ENCODE peak calls at places on chromosomes 1 and 21, in seven cellular contexts. C is fibroblast of lung; Q is CD8-positive, alpha-beta T cell; J is cardiac muscle cell; O is tibial artery; S is suprapubic skin; R is lower leg skin. F is an unnamed sample.

GRCh38 chr1:212482006-212482351 is 49.3 kb downstream of the NENF start:
- DNase-seq in C (no peak), Q (no peak), J (no peak), O (no peak), S (no peak), R (no peak), F (no peak)

GRCh38 chr1:10170362-10170665 is 40.1 kb upstream of the KIF1B start:
- DNase-seq in C (no peak), Q (no peak), J (no peak), O (no peak), S (no peak), R (no peak), F (no peak)

GRCh38 chr1:5734996-5735395 is 257.2 kb downstream of the NPHP4 start:
- DNase-seq in C (no peak), Q (no peak), J (no peak), O (no peak), S (no peak), R (no peak), F (peak)

GRCh38 chr1:110337704-110338199 is 1.4 kb upstream of the RBM15 start:
- DNase-seq in C (no peak), Q (peak), J (no peak), O (peak), S (no peak), R (peak), F (peak)

GRCh38 chr21:27772816-27773215 is 805.9 kb upstream of the ADAMTS5 start:
- DNase-seq in C (no peak), Q (no peak), J (peak), O (no peak), S (no peak), R (no peak), F (no peak)

GRCh38 chr1:67831850-67832513 is 1.3 kb downstream of the GNG12 start:
- DNase-seq in C (peak), Q (no peak), J (peak), O (peak), S (peak), R (peak), F (peak)

GRCh38 chr1:46523556-46524443 is 27.6 kb downstream of the KNCN start:
- DNase-seq in C (no peak), Q (no peak), J (no peak), O (no peak), S (no peak), R (no peak), F (no peak)

GRCh38 chr1:18387307-18387706 is 93.4 kb upstream of the KLHDC7A start:
- DNase-seq in C (no peak), Q (no peak), J (no peak), O (no peak), S (no peak), R (no peak), F (no peak)

GRCh38 chr1:86018311-86018923 is 138.2 kb downstream of the COL24A1 start:
- DNase-seq in C (peak), Q (no peak), J (peak), O (no peak), S (no peak), R (no peak), F (no peak)

GRCh38 chr1:59229138-59229537 is 67.8 kb upstream of the FGGY start:
- DNase-seq in C (no peak), Q (no peak), J (peak), O (no peak), S (no peak), R (no peak), F (no peak)

GRCh38 chr1:35726814-35727433 is 8.2 kb upstream of the C1orf216 start:
- DNase-seq in C (peak), Q (peak), J (peak), O (no peak), S (no peak), R (no peak), F (peak)

GRCh38 chr1:180857947-180858768 is 54.5 kb upstream of the KIAA1614 start:
- DNase-seq in C (no peak), Q (no peak), J (no peak), O (no peak), S (no peak), R (no peak), F (no peak)
- H3K4me3 ChIP-seq in C (no peak), Q (no peak), J (no peak), O (no peak), S (no peak), R (no peak), F (no peak)

GRCh38 chr1:247331172-247331525 is 518 bp downstream of the ZNF496 start:
- DNase-seq in C (peak), Q (peak), J (peak), O (peak), S (peak), R (peak), F (peak)

GRCh38 chr1:247330548-247331171 is 1.0 kb downstream of the ZNF496 start:
- DNase-seq in C (no peak), Q (no peak), J (no peak), O (no peak), S (no peak), R (no peak), F (no peak)

GRCh38 chr1:247332215-247332900 is 691 bp upstream of the ZNF496 start:
- DNase-seq in C (peak), Q (peak), J (peak), O (peak), S (no peak), R (peak), F (peak)

GRCh38 chr1:247332901-247333361 is 1.3 kb upstream of the ZNF496 start:
- DNase-seq in C (peak), Q (no peak), J (peak), O (peak), S (no peak), R (peak), F (peak)

GRCh38 chr1:247331526-247332214 is at the start of gene ZNF496:
- DNase-seq in C (peak), Q (peak), J (peak), O (peak), S (peak), R (peak), F (peak)
- TF ChIP-seq CTCF in C (no peak), Q (no peak), J (peak), O (no peak), S (no peak), R (no peak), F (no peak)

GRCh38 chr1:84691139-84691783 is 1.0 kb upstream of the SSX2IP start:
- DNase-seq in C (peak), Q (no peak), J (no peak), O (no peak), S (no peak), R (no peak), F (no peak)

GRCh38 chr1:84693774-84694173 is 3.5 kb upstream of the SSX2IP start:
- DNase-seq in C (peak), Q (no peak), J (no peak), O (no peak), S (no peak), R (no peak), F (no peak)

GRCh38 chr1:84690397-84691138 is at the start of gene SSX2IP:
- DNase-seq in C (peak), Q (peak), J (peak), O (peak), S (peak), R (peak), F (peak)

GRCh38 chr1:84692391-84692790 is 2.1 kb upstream of the SSX2IP start:
- DNase-seq in C (no peak), Q (no peak), J (no peak), O (no peak), S (no peak), R (no peak), F (no peak)

DNA sequence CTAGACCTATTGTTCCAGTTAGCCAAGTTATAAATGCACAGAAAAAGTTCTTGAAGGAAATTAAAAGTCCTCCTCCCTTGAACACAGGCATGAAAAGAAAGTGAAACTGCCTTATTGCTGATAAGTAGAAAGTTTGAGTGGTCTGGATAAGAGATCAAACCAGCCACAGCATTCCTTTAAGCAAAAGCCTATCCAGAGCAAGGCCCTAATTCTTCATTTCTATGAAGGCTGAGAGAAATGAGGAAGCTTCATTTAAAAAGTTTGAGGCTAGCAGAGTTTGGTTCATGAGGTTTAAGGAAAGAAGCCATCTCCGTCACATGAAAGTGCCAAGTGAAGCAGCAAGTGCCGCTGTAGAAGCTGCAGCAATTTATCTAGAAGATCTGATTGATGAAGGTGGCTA is 2.7 kb upstream of the SSX2IP start:
- DNase-seq in C (peak), Q (no peak), J (no peak), O (no peak), S (no peak), R (no peak), F (no peak)
- H3K4me3 ChIP-seq in C (no peak), Q (peak), J (no peak), O (no peak), S (no peak), R (no peak), F (no peak)

DNA sequence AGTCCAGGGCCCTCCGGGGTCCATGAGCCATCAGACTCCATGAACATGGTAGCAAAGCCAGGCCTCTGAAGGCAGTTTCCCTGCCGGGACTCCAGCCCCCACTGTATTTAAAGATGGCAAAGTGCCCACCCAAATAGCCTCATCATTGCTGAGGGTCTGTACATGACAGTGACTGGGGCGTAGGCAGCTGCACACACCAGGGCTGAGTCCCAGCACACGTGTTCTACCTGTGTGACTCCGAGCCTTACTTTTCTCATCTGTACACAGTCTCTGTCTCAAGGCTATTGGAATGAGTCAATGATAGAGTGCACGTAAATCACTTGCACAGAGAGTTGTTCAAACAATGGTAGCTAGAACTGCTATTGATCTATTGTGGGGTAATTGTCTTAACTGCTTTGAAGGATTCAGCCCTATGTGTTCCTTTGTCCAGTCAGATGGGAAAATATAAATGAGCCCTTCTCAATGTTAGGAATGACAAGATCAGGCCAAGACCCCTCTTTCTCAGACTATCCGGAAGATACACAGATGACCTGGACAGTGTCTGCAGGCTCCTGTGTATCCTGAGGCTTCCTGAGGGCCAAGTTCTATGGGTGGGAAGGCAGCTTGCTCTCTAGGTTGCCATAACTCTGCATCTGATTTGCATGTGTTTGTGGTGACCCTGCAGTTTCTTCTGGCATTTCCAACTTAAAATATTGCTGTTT is 48.9 kb downstream of the RASSF5 start:
- DNase-seq in C (no peak), Q (no peak), J (no peak), O (no peak), S (no peak), R (no peak), F (no peak)
- TF ChIP-seq CTCF in C (no peak), Q (no peak), J (no peak), O (no peak), S (no peak), R (no peak), F (no peak)

DNA sequence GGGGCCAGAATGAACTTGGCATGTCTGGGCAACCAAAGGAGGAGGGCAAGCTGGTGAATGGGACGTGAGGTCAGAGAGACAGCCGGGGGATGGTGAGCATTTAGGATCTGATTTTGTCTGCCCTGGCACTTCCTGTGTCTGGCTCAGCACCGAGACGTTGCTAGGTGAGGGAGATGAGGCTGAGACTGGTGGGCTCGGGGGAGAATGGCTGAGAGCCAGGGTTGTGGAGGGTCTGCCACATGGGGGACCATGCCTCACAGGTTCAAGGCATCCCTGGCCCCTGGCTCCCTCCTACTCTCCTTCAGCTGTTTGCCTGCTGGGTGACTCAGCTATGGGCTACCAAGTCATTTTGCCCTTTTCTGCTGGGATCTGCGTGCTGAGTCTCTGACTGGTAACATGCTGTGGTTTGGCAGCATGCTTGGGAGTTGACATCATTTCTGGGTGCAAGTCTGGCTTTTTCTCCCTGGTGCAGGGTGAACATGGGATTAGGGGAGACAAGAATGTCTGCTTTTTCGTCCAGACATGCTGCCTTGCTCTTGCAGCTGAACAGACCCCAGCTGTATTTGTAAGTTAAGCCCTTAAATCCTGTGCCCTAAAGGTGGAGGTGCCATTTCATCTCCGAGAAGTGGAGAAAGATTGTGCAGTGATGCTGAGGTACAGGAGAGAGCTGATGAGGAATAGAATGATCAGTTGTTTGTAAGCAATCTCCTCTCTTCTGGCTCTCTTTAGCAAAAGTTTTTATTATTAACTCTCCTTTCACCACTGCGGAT is 17.6 kb downstream of the GALNT2 start:
- DNase-seq in C (peak), Q (no peak), J (peak), O (peak), S (no peak), R (no peak), F (peak)
- H3K4me3 ChIP-seq in C (peak), Q (no peak), J (no peak), O (peak), S (no peak), R (no peak), F (no peak)

GRCh38 chr1:209554761-209555611 is 28.5 kb upstream of the CAMK1G start:
- DNase-seq in C (no peak), Q (no peak), J (no peak), O (no peak), S (no peak), R (no peak), F (no peak)
- TF ChIP-seq CTCF in C (no peak), Q (no peak), J (no peak), O (no peak), S (no peak), R (no peak), F (no peak)

GRCh38 chr1:44819594-44820327 is 11.4 kb downstream of the BTBD19 start:
- DNase-seq in C (peak), Q (peak), J (peak), O (peak), S (peak), R (peak), F (peak)

GRCh38 chr1:44817771-44818495 is 9.6 kb downstream of the BTBD19 start:
- DNase-seq in C (no peak), Q (no peak), J (no peak), O (peak), S (no peak), R (no peak), F (no peak)

GRCh38 chr1:44820328-44820944 is 12.1 kb downstream of the BTBD19 start:
- DNase-seq in C (no peak), Q (no peak), J (no peak), O (no peak), S (no peak), R (no peak), F (no peak)

GRCh38 chr1:44820945-44821715 is 12.8 kb downstream of the BTBD19 start:
- DNase-seq in C (no peak), Q (no peak), J (no peak), O (peak), S (no peak), R (no peak), F (no peak)

DNA sequence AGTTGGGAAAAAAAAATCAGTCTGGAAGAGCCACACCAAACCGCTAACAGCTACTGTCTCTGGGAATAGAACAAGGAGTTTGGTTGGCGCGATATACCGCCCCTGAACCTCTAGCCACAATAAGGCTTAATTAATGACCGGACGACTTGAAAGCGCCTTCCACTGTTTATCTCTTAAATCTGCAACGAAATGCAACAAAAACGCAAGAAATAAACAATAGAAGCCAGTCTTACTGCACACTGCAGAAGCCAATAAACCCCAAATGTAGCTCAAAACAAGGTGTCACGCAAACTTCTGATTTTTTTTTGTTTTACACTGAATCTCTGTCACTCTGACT is 10.9 kb downstream of the BTBD19 start:
- DNase-seq in C (no peak), Q (no peak), J (no peak), O (no peak), S (no peak), R (no peak), F (peak)
- H3K4me3 ChIP-seq in C (no peak), Q (peak), J (peak), O (peak), S (peak), R (peak), F (peak)

GRCh38 chr1:53725238-53725689 is 13.7 kb downstream of the GLIS1 start:
- DNase-seq in C (peak), Q (no peak), J (peak), O (no peak), S (no peak), R (no peak), F (no peak)
- TF ChIP-seq CTCF in C (no peak), Q (no peak), J (peak), O (no peak), S (no peak), R (no peak), F (no peak)